ENCODE peak calls at places on chromosomes 7 and 10, in seven cellular contexts. One of them, this sample, is unnamed.

GRCh38 chr10:97640868-97641811 is 669 bp downstream of the PI4K2A start:
- DNase-seq in stimulated activated CD8-positive, alpha-beta memory T cell treated with anti-CD3 and anti-CD28 coated beads, Interleukin-12 subunit alpha, Interleukin-12 subunit beta, amount 100 ng/mL, for 4 hours: no peak
- DNase-seq in HTR-8/SVneo: no peak
- DNase-seq in activated CD8-positive, alpha-beta memory T cell treated with anti-CD3 and anti-CD28 coated beads for 48 hours: no peak
- DNase-seq in CD4-positive, alpha-beta T cell: no peak
- DNase-seq in pancreas: peak; percentile 54
- DNase-seq in RPMI8226: peak; percentile 11
- DNase-seq in this sample: peak; percentile 73

GRCh38 chr7:23216021-23216420 is 30.6 kb upstream of the GPNMB start:
- DNase-seq in CD4-positive, alpha-beta T cell: no peak
- DNase-seq in RPMI8226: peak; percentile 16
- DNase-seq in HTR-8/SVneo: no peak
- DNase-seq in pancreas: no peak
- DNase-seq in activated CD8-positive, alpha-beta memory T cell treated with anti-CD3 and anti-CD28 coated beads for 48 hours: no peak
- DNase-seq in stimulated activated CD8-positive, alpha-beta memory T cell treated with anti-CD3 and anti-CD28 coated beads, Interleukin-12 subunit alpha, Interleukin-12 subunit beta, amount 100 ng/mL, for 4 hours: no peak
- DNase-seq in this sample: peak; percentile 77

GRCh38 chr7:136677456-136678365 is 190.7 kb upstream of the CHRM2 start:
- DNase-seq in pancreas: no peak
- DNase-seq in stimulated activated CD8-positive, alpha-beta memory T cell treated with anti-CD3 and anti-CD28 coated beads, Interleukin-12 subunit alpha, Interleukin-12 subunit beta, amount 100 ng/mL, for 4 hours: no peak
- DNase-seq in activated CD8-positive, alpha-beta memory T cell treated with anti-CD3 and anti-CD28 coated beads for 48 hours: no peak
- DNase-seq in HTR-8/SVneo: no peak
- DNase-seq in RPMI8226: peak; percentile 63
- DNase-seq in CD4-positive, alpha-beta T cell: no peak
- DNase-seq in this sample: no peak

GRCh38 chr7:131557521-131558385 is 1.3 kb upstream of the PODXL start:
- DNase-seq in stimulated activated CD8-positive, alpha-beta memory T cell treated with anti-CD3 and anti-CD28 coated beads, Interleukin-12 subunit alpha, Interleukin-12 subunit beta, amount 100 ng/mL, for 4 hours: no peak
- DNase-seq in CD4-positive, alpha-beta T cell: no peak
- DNase-seq in RPMI8226: no peak
- DNase-seq in HTR-8/SVneo: no peak
- DNase-seq in activated CD8-positive, alpha-beta memory T cell treated with anti-CD3 and anti-CD28 coated beads for 48 hours: no peak
- DNase-seq in pancreas: no peak
- DNase-seq in this sample: no peak

GRCh38 chr10:101042118-101042517 is 11.1 kb downstream of the SFXN3 start:
- DNase-seq in RPMI8226: no peak
- DNase-seq in stimulated activated CD8-positive, alpha-beta memory T cell treated with anti-CD3 and anti-CD28 coated beads, Interleukin-12 subunit alpha, Interleukin-12 subunit beta, amount 100 ng/mL, for 4 hours: no peak
- DNase-seq in CD4-positive, alpha-beta T cell: no peak
- DNase-seq in activated CD8-positive, alpha-beta memory T cell treated with anti-CD3 and anti-CD28 coated beads for 48 hours: no peak
- DNase-seq in HTR-8/SVneo: no peak
- DNase-seq in pancreas: no peak
- DNase-seq in this sample: no peak

GRCh38 chr10:95525033-95525418 is 36.1 kb downstream of the SORBS1 start:
- DNase-seq in pancreas: no peak
- DNase-seq in HTR-8/SVneo: no peak
- DNase-seq in activated CD8-positive, alpha-beta memory T cell treated with anti-CD3 and anti-CD28 coated beads for 48 hours: no peak
- DNase-seq in RPMI8226: no peak
- DNase-seq in CD4-positive, alpha-beta T cell: no peak
- DNase-seq in stimulated activated CD8-positive, alpha-beta memory T cell treated with anti-CD3 and anti-CD28 coated beads, Interleukin-12 subunit alpha, Interleukin-12 subunit beta, amount 100 ng/mL, for 4 hours: no peak
- DNase-seq in this sample: no peak

GRCh38 chr10:46556515-46557318 is at the start of gene GPRIN2:
- DNase-seq in CD4-positive, alpha-beta T cell: no peak
- DNase-seq in activated CD8-positive, alpha-beta memory T cell treated with anti-CD3 and anti-CD28 coated beads for 48 hours: no peak
- DNase-seq in HTR-8/SVneo: no peak
- DNase-seq in RPMI8226: no peak
- DNase-seq in stimulated activated CD8-positive, alpha-beta memory T cell treated with anti-CD3 and anti-CD28 coated beads, Interleukin-12 subunit alpha, Interleukin-12 subunit beta, amount 100 ng/mL, for 4 hours: no peak
- DNase-seq in pancreas: peak; percentile 91
- DNase-seq in this sample: peak; percentile 89

GRCh38 chr10:60101821-60102220 is 195.5 kb upstream of the CCDC6 start:
- DNase-seq in stimulated activated CD8-positive, alpha-beta memory T cell treated with anti-CD3 and anti-CD28 coated beads, Interleukin-12 subunit alpha, Interleukin-12 subunit beta, amount 100 ng/mL, for 4 hours: no peak
- DNase-seq in RPMI8226: no peak
- DNase-seq in activated CD8-positive, alpha-beta memory T cell treated with anti-CD3 and anti-CD28 coated beads for 48 hours: no peak
- DNase-seq in CD4-positive, alpha-beta T cell: no peak
- DNase-seq in pancreas: no peak
- DNase-seq in HTR-8/SVneo: no peak
- DNase-seq in this sample: no peak

GRCh38 chr10:88194041-88194887 is 330.8 kb downstream of the PTEN start:
- DNase-seq in stimulated activated CD8-positive, alpha-beta memory T cell treated with anti-CD3 and anti-CD28 coated beads, Interleukin-12 subunit alpha, Interleukin-12 subunit beta, amount 100 ng/mL, for 4 hours: peak; percentile 8
- DNase-seq in activated CD8-positive, alpha-beta memory T cell treated with anti-CD3 and anti-CD28 coated beads for 48 hours: no peak
- DNase-seq in CD4-positive, alpha-beta T cell: peak; percentile 16
- DNase-seq in RPMI8226: no peak
- DNase-seq in pancreas: no peak
- DNase-seq in HTR-8/SVneo: no peak
- DNase-seq in this sample: no peak

GRCh38 chr7:157541796-157542668 is 205.2 kb downstream of the DNAJB6 start:
- DNase-seq in RPMI8226: no peak
- DNase-seq in CD4-positive, alpha-beta T cell: no peak
- DNase-seq in stimulated activated CD8-positive, alpha-beta memory T cell treated with anti-CD3 and anti-CD28 coated beads, Interleukin-12 subunit alpha, Interleukin-12 subunit beta, amount 100 ng/mL, for 4 hours: no peak
- DNase-seq in activated CD8-positive, alpha-beta memory T cell treated with anti-CD3 and anti-CD28 coated beads for 48 hours: no peak
- DNase-seq in HTR-8/SVneo: no peak
- DNase-seq in pancreas: peak; percentile 39
- DNase-seq in this sample: peak; percentile 48

GRCh38 chr10:127991543-127992255 is 84.8 kb downstream of the PTPRE start:
- DNase-seq in stimulated activated CD8-positive, alpha-beta memory T cell treated with anti-CD3 and anti-CD28 coated beads, Interleukin-12 subunit alpha, Interleukin-12 subunit beta, amount 100 ng/mL, for 4 hours: no peak
- DNase-seq in CD4-positive, alpha-beta T cell: no peak
- DNase-seq in pancreas: no peak
- DNase-seq in HTR-8/SVneo: no peak
- DNase-seq in RPMI8226: no peak
- DNase-seq in activated CD8-positive, alpha-beta memory T cell treated with anti-CD3 and anti-CD28 coated beads for 48 hours: no peak
- DNase-seq in this sample: no peak

GRCh38 chr10:84065764-84066163 is 73.5 kb upstream of the GHITM start:
- DNase-seq in HTR-8/SVneo: no peak
- DNase-seq in pancreas: no peak
- DNase-seq in stimulated activated CD8-positive, alpha-beta memory T cell treated with anti-CD3 and anti-CD28 coated beads, Interleukin-12 subunit alpha, Interleukin-12 subunit beta, amount 100 ng/mL, for 4 hours: no peak
- DNase-seq in activated CD8-positive, alpha-beta memory T cell treated with anti-CD3 and anti-CD28 coated beads for 48 hours: no peak
- DNase-seq in RPMI8226: no peak
- DNase-seq in CD4-positive, alpha-beta T cell: no peak
- DNase-seq in this sample: no peak

GRCh38 chr7:50197547-50197946 is 104.5 kb upstream of the ZPBP start:
- DNase-seq in HTR-8/SVneo: no peak
- DNase-seq in activated CD8-positive, alpha-beta memory T cell treated with anti-CD3 and anti-CD28 coated beads for 48 hours: peak; percentile 48
- DNase-seq in RPMI8226: peak; percentile 18
- DNase-seq in pancreas: no peak
- DNase-seq in CD4-positive, alpha-beta T cell: no peak
- DNase-seq in stimulated activated CD8-positive, alpha-beta memory T cell treated with anti-CD3 and anti-CD28 coated beads, Interleukin-12 subunit alpha, Interleukin-12 subunit beta, amount 100 ng/mL, for 4 hours: peak; percentile 39
- DNase-seq in this sample: no peak

GRCh38 chr7:88147949-88148348 is 71.9 kb downstream of the SRI start:
- DNase-seq in pancreas: no peak
- DNase-seq in HTR-8/SVneo: no peak
- DNase-seq in stimulated activated CD8-positive, alpha-beta memory T cell treated with anti-CD3 and anti-CD28 coated beads, Interleukin-12 subunit alpha, Interleukin-12 subunit beta, amount 100 ng/mL, for 4 hours: no peak
- DNase-seq in RPMI8226: no peak
- DNase-seq in activated CD8-positive, alpha-beta memory T cell treated with anti-CD3 and anti-CD28 coated beads for 48 hours: no peak
- DNase-seq in CD4-positive, alpha-beta T cell: no peak
- DNase-seq in this sample: no peak

GRCh38 chr7:149509774-149510173 is 12.2 kb upstream of the ZNF746 start:
- DNase-seq in CD4-positive, alpha-beta T cell: no peak
- DNase-seq in stimulated activated CD8-positive, alpha-beta memory T cell treated with anti-CD3 and anti-CD28 coated beads, Interleukin-12 subunit alpha, Interleukin-12 subunit beta, amount 100 ng/mL, for 4 hours: no peak
- DNase-seq in RPMI8226: no peak
- DNase-seq in pancreas: no peak
- DNase-seq in activated CD8-positive, alpha-beta memory T cell treated with anti-CD3 and anti-CD28 coated beads for 48 hours: no peak
- DNase-seq in HTR-8/SVneo: no peak
- DNase-seq in this sample: no peak

GRCh38 chr10:79152423-79152817 is 83.7 kb downstream of the ZMIZ1 start:
- DNase-seq in activated CD8-positive, alpha-beta memory T cell treated with anti-CD3 and anti-CD28 coated beads for 48 hours: no peak
- DNase-seq in pancreas: no peak
- DNase-seq in RPMI8226: no peak
- DNase-seq in HTR-8/SVneo: no peak
- DNase-seq in stimulated activated CD8-positive, alpha-beta memory T cell treated with anti-CD3 and anti-CD28 coated beads, Interleukin-12 subunit alpha, Interleukin-12 subunit beta, amount 100 ng/mL, for 4 hours: no peak
- DNase-seq in CD4-positive, alpha-beta T cell: no peak
- DNase-seq in this sample: no peak

GRCh38 chr7:105480931-105481330 is 41.1 kb downstream of the PUS7 start:
- DNase-seq in HTR-8/SVneo: no peak
- DNase-seq in RPMI8226: no peak
- DNase-seq in stimulated activated CD8-positive, alpha-beta memory T cell treated with anti-CD3 and anti-CD28 coated beads, Interleukin-12 subunit alpha, Interleukin-12 subunit beta, amount 100 ng/mL, for 4 hours: no peak
- DNase-seq in CD4-positive, alpha-beta T cell: no peak
- DNase-seq in activated CD8-positive, alpha-beta memory T cell treated with anti-CD3 and anti-CD28 coated beads for 48 hours: no peak
- DNase-seq in pancreas: no peak
- DNase-seq in this sample: no peak

GRCh38 chr7:13979671-13980438 is 9.6 kb downstream of the ETV1 start:
- DNase-seq in activated CD8-positive, alpha-beta memory T cell treated with anti-CD3 and anti-CD28 coated beads for 48 hours: no peak
- DNase-seq in CD4-positive, alpha-beta T cell: no peak
- DNase-seq in HTR-8/SVneo: no peak
- DNase-seq in pancreas: no peak
- DNase-seq in stimulated activated CD8-positive, alpha-beta memory T cell treated with anti-CD3 and anti-CD28 coated beads, Interleukin-12 subunit alpha, Interleukin-12 subunit beta, amount 100 ng/mL, for 4 hours: no peak
- DNase-seq in RPMI8226: no peak
- DNase-seq in this sample: no peak

GRCh38 chr7:118152149-118152548 is 31.8 kb upstream of the LSM8 start:
- DNase-seq in activated CD8-positive, alpha-beta memory T cell treated with anti-CD3 and anti-CD28 coated beads for 48 hours: no peak
- DNase-seq in CD4-positive, alpha-beta T cell: no peak
- DNase-seq in stimulated activated CD8-positive, alpha-beta memory T cell treated with anti-CD3 and anti-CD28 coated beads, Interleukin-12 subunit alpha, Interleukin-12 subunit beta, amount 100 ng/mL, for 4 hours: no peak
- DNase-seq in HTR-8/SVneo: no peak
- DNase-seq in RPMI8226: no peak
- DNase-seq in pancreas: no peak
- DNase-seq in this sample: no peak

GRCh38 chr7:151402029-151402835 is 7.6 kb downstream of the WDR86 start:
- DNase-seq in pancreas: no peak
- DNase-seq in stimulated activated CD8-positive, alpha-beta memory T cell treated with anti-CD3 and anti-CD28 coated beads, Interleukin-12 subunit alpha, Interleukin-12 subunit beta, amount 100 ng/mL, for 4 hours: no peak
- DNase-seq in HTR-8/SVneo: no peak
- DNase-seq in activated CD8-positive, alpha-beta memory T cell treated with anti-CD3 and anti-CD28 coated beads for 48 hours: no peak
- DNase-seq in RPMI8226: no peak
- DNase-seq in CD4-positive, alpha-beta T cell: no peak
- DNase-seq in this sample: no peak

GRCh38 chr7:27714831-27715444 is 25.0 kb upstream of the TAX1BP1 start:
- DNase-seq in HTR-8/SVneo: no peak
- DNase-seq in pancreas: no peak
- DNase-seq in RPMI8226: no peak
- DNase-seq in stimulated activated CD8-positive, alpha-beta memory T cell treated with anti-CD3 and anti-CD28 coated beads, Interleukin-12 subunit alpha, Interleukin-12 subunit beta, amount 100 ng/mL, for 4 hours: no peak
- DNase-seq in CD4-positive, alpha-beta T cell: no peak
- DNase-seq in activated CD8-positive, alpha-beta memory T cell treated with anti-CD3 and anti-CD28 coated beads for 48 hours: no peak
- DNase-seq in this sample: no peak

GRCh38 chr7:14851610-14852009 is 50.9 kb downstream of the DGKB start:
- DNase-seq in RPMI8226: no peak
- DNase-seq in HTR-8/SVneo: no peak
- DNase-seq in CD4-positive, alpha-beta T cell: no peak
- DNase-seq in pancreas: no peak
- DNase-seq in activated CD8-positive, alpha-beta memory T cell treated with anti-CD3 and anti-CD28 coated beads for 48 hours: no peak
- DNase-seq in stimulated activated CD8-positive, alpha-beta memory T cell treated with anti-CD3 and anti-CD28 coated beads, Interleukin-12 subunit alpha, Interleukin-12 subunit beta, amount 100 ng/mL, for 4 hours: no peak
- DNase-seq in this sample: no peak

GRCh38 chr10:10677479-10677878 is 340.2 kb upstream of the CELF2 start:
- DNase-seq in stimulated activated CD8-positive, alpha-beta memory T cell treated with anti-CD3 and anti-CD28 coated beads, Interleukin-12 subunit alpha, Interleukin-12 subunit beta, amount 100 ng/mL, for 4 hours: no peak
- DNase-seq in activated CD8-positive, alpha-beta memory T cell treated with anti-CD3 and anti-CD28 coated beads for 48 hours: no peak
- DNase-seq in CD4-positive, alpha-beta T cell: no peak
- DNase-seq in HTR-8/SVneo: no peak
- DNase-seq in RPMI8226: peak; percentile 28
- DNase-seq in pancreas: no peak
- DNase-seq in this sample: peak; percentile 74

GRCh38 chr10:69089638-69090599 is 2.0 kb downstream of the SRGN start:
- DNase-seq in pancreas: no peak
- DNase-seq in activated CD8-positive, alpha-beta memory T cell treated with anti-CD3 and anti-CD28 coated beads for 48 hours: peak; percentile 51
- DNase-seq in RPMI8226: peak; percentile 30
- DNase-seq in stimulated activated CD8-positive, alpha-beta memory T cell treated with anti-CD3 and anti-CD28 coated beads, Interleukin-12 subunit alpha, Interleukin-12 subunit beta, amount 100 ng/mL, for 4 hours: peak; percentile 48
- DNase-seq in HTR-8/SVneo: no peak
- DNase-seq in CD4-positive, alpha-beta T cell: peak; percentile 60
- DNase-seq in this sample: no peak

GRCh38 chr10:627032-627992 is 62.2 kb downstream of the DIP2C start:
- DNase-seq in CD4-positive, alpha-beta T cell: no peak
- DNase-seq in HTR-8/SVneo: no peak
- DNase-seq in activated CD8-positive, alpha-beta memory T cell treated with anti-CD3 and anti-CD28 coated beads for 48 hours: no peak
- DNase-seq in pancreas: peak; percentile 50
- DNase-seq in stimulated activated CD8-positive, alpha-beta memory T cell treated with anti-CD3 and anti-CD28 coated beads, Interleukin-12 subunit alpha, Interleukin-12 subunit beta, amount 100 ng/mL, for 4 hours: no peak
- DNase-seq in RPMI8226: no peak
- DNase-seq in this sample: peak; percentile 58

GRCh38 chr10:12835709-12836108 is 165.8 kb downstream of the CCDC3 start:
- DNase-seq in RPMI8226: no peak
- DNase-seq in activated CD8-positive, alpha-beta memory T cell treated with anti-CD3 and anti-CD28 coated beads for 48 hours: no peak
- DNase-seq in pancreas: no peak
- DNase-seq in CD4-positive, alpha-beta T cell: no peak
- DNase-seq in HTR-8/SVneo: no peak
- DNase-seq in stimulated activated CD8-positive, alpha-beta memory T cell treated with anti-CD3 and anti-CD28 coated beads, Interleukin-12 subunit alpha, Interleukin-12 subunit beta, amount 100 ng/mL, for 4 hours: no peak
- DNase-seq in this sample: no peak

GRCh38 chr10:96991313-96991841 is 159.3 kb downstream of the LCOR start:
- DNase-seq in stimulated activated CD8-positive, alpha-beta memory T cell treated with anti-CD3 and anti-CD28 coated beads, Interleukin-12 subunit alpha, Interleukin-12 subunit beta, amount 100 ng/mL, for 4 hours: no peak
- DNase-seq in RPMI8226: no peak
- DNase-seq in CD4-positive, alpha-beta T cell: no peak
- DNase-seq in activated CD8-positive, alpha-beta memory T cell treated with anti-CD3 and anti-CD28 coated beads for 48 hours: no peak
- DNase-seq in pancreas: no peak
- DNase-seq in HTR-8/SVneo: no peak
- DNase-seq in this sample: no peak

GRCh38 chr10:117662126-117662525 is 119.6 kb downstream of the EMX2 start:
- DNase-seq in CD4-positive, alpha-beta T cell: no peak
- DNase-seq in HTR-8/SVneo: no peak
- DNase-seq in stimulated activated CD8-positive, alpha-beta memory T cell treated with anti-CD3 and anti-CD28 coated beads, Interleukin-12 subunit alpha, Interleukin-12 subunit beta, amount 100 ng/mL, for 4 hours: no peak
- DNase-seq in activated CD8-positive, alpha-beta memory T cell treated with anti-CD3 and anti-CD28 coated beads for 48 hours: no peak
- DNase-seq in pancreas: no peak
- DNase-seq in RPMI8226: no peak
- DNase-seq in this sample: no peak

GRCh38 chr10:110993024-110993693 is 73.8 kb downstream of the SHOC2 start:
- DNase-seq in pancreas: no peak
- DNase-seq in RPMI8226: no peak
- DNase-seq in activated CD8-positive, alpha-beta memory T cell treated with anti-CD3 and anti-CD28 coated beads for 48 hours: no peak
- DNase-seq in HTR-8/SVneo: peak; percentile 7
- DNase-seq in stimulated activated CD8-positive, alpha-beta memory T cell treated with anti-CD3 and anti-CD28 coated beads, Interleukin-12 subunit alpha, Interleukin-12 subunit beta, amount 100 ng/mL, for 4 hours: no peak
- DNase-seq in CD4-positive, alpha-beta T cell: no peak
- DNase-seq in this sample: no peak

GRCh38 chr10:11357361-11357760 is 254.1 kb downstream of the USP6NL start:
- DNase-seq in RPMI8226: no peak
- DNase-seq in pancreas: no peak
- DNase-seq in HTR-8/SVneo: no peak
- DNase-seq in CD4-positive, alpha-beta T cell: no peak
- DNase-seq in activated CD8-positive, alpha-beta memory T cell treated with anti-CD3 and anti-CD28 coated beads for 48 hours: no peak
- DNase-seq in stimulated activated CD8-positive, alpha-beta memory T cell treated with anti-CD3 and anti-CD28 coated beads, Interleukin-12 subunit alpha, Interleukin-12 subunit beta, amount 100 ng/mL, for 4 hours: no peak
- DNase-seq in this sample: no peak

GRCh38 chr10:129477051-129477450 is 10.0 kb downstream of the MGMT start:
- DNase-seq in stimulated activated CD8-positive, alpha-beta memory T cell treated with anti-CD3 and anti-CD28 coated beads, Interleukin-12 subunit alpha, Interleukin-12 subunit beta, amount 100 ng/mL, for 4 hours: no peak
- DNase-seq in HTR-8/SVneo: no peak
- DNase-seq in RPMI8226: no peak
- DNase-seq in pancreas: no peak
- DNase-seq in CD4-positive, alpha-beta T cell: no peak
- DNase-seq in activated CD8-positive, alpha-beta memory T cell treated with anti-CD3 and anti-CD28 coated beads for 48 hours: no peak
- DNase-seq in this sample: no peak

GRCh38 chr10:6204063-6204340 is 1.3 kb downstream of the PFKFB3 start:
- DNase-seq in HTR-8/SVneo: no peak
- DNase-seq in activated CD8-positive, alpha-beta memory T cell treated with anti-CD3 and anti-CD28 coated beads for 48 hours: peak; percentile 31
- DNase-seq in stimulated activated CD8-positive, alpha-beta memory T cell treated with anti-CD3 and anti-CD28 coated beads, Interleukin-12 subunit alpha, Interleukin-12 subunit beta, amount 100 ng/mL, for 4 hours: peak; percentile 64
- DNase-seq in CD4-positive, alpha-beta T cell: peak; percentile 31
- DNase-seq in RPMI8226: peak; percentile 41
- DNase-seq in pancreas: peak; percentile 81
- DNase-seq in this sample: peak; percentile 88

GRCh38 chr7:50664461-50664922 is 99.3 kb upstream of the DDC start:
- DNase-seq in HTR-8/SVneo: peak; percentile 17
- DNase-seq in stimulated activated CD8-positive, alpha-beta memory T cell treated with anti-CD3 and anti-CD28 coated beads, Interleukin-12 subunit alpha, Interleukin-12 subunit beta, amount 100 ng/mL, for 4 hours: no peak
- DNase-seq in pancreas: no peak
- DNase-seq in RPMI8226: no peak
- DNase-seq in activated CD8-positive, alpha-beta memory T cell treated with anti-CD3 and anti-CD28 coated beads for 48 hours: no peak
- DNase-seq in CD4-positive, alpha-beta T cell: no peak
- DNase-seq in this sample: no peak

GRCh38 chr10:130543787-130544186 is 407.6 kb downstream of the GLRX3 start:
- DNase-seq in pancreas: no peak
- DNase-seq in CD4-positive, alpha-beta T cell: no peak
- DNase-seq in RPMI8226: peak; percentile 61
- DNase-seq in stimulated activated CD8-positive, alpha-beta memory T cell treated with anti-CD3 and anti-CD28 coated beads, Interleukin-12 subunit alpha, Interleukin-12 subunit beta, amount 100 ng/mL, for 4 hours: no peak
- DNase-seq in activated CD8-positive, alpha-beta memory T cell treated with anti-CD3 and anti-CD28 coated beads for 48 hours: no peak
- DNase-seq in HTR-8/SVneo: no peak
- DNase-seq in this sample: no peak

GRCh38 chr7:109235316-109235715 is 665.6 kb downstream of the DNAJB9 start:
- DNase-seq in CD4-positive, alpha-beta T cell: no peak
- DNase-seq in stimulated activated CD8-positive, alpha-beta memory T cell treated with anti-CD3 and anti-CD28 coated beads, Interleukin-12 subunit alpha, Interleukin-12 subunit beta, amount 100 ng/mL, for 4 hours: no peak
- DNase-seq in pancreas: no peak
- DNase-seq in RPMI8226: no peak
- DNase-seq in HTR-8/SVneo: no peak
- DNase-seq in activated CD8-positive, alpha-beta memory T cell treated with anti-CD3 and anti-CD28 coated beads for 48 hours: no peak
- DNase-seq in this sample: no peak

GRCh38 chr10:5888843-5889623 is 660 bp downstream of the ANKRD16 start:
- DNase-seq in pancreas: peak; percentile 78
- DNase-seq in stimulated activated CD8-positive, alpha-beta memory T cell treated with anti-CD3 and anti-CD28 coated beads, Interleukin-12 subunit alpha, Interleukin-12 subunit beta, amount 100 ng/mL, for 4 hours: peak; percentile 26
- DNase-seq in CD4-positive, alpha-beta T cell: no peak
- DNase-seq in HTR-8/SVneo: peak; percentile 28
- DNase-seq in activated CD8-positive, alpha-beta memory T cell treated with anti-CD3 and anti-CD28 coated beads for 48 hours: no peak
- DNase-seq in RPMI8226: peak; percentile 53
- DNase-seq in this sample: peak; percentile 74

This sample was measured in upper lobe of right lung.